ENCODE peak calls at places on chromosomes 2 and 18, in five cellular contexts. U is fibroblast of villous mesenchyme, N is lower lobe of right lung, C is breast epithelium, K is upper lobe of right lung. F is an unnamed sample.

GRCh38 chr2:186126181-186126580 is 359.9 kb upstream of the ZC3H15 start:
- DNase-seq in U (no peak), N (no peak), C (no peak), K (no peak), F (no peak)

GRCh38 chr2:134359367-134360081 is 105.7 kb downstream of the MGAT5 start:
- DNase-seq in U (peak; percentile 92), N (peak; percentile 47), C (no peak), K (peak; percentile 70), F (no peak)

GRCh38 chr2:70828914-70829824 is 6.4 kb downstream of the CD207 start:
- DNase-seq in U (no peak), N (no peak), C (no peak), K (peak; percentile 15), F (no peak)

GRCh38 chr2:72780483-72780882 is 45.4 kb downstream of the EXOC6B start:
- DNase-seq in U (peak; percentile 68), N (no peak), C (no peak), K (no peak), F (peak; percentile 50)

GRCh38 chr2:229300814-229301213 is 29.7 kb upstream of the PID1 start:
- DNase-seq in U (peak; percentile 17), N (no peak), C (no peak), K (no peak), F (no peak)

GRCh38 chr18:4510709-4511108 is 55.6 kb upstream of the DLGAP1 start:
- DNase-seq in U (no peak), N (no peak), C (no peak), K (no peak), F (no peak)

GRCh38 chr18:13548944-13549878 is 177.1 kb downstream of the FAM210A start:
- DNase-seq in U (no peak), N (no peak), C (no peak), K (no peak), F (no peak)

GRCh38 chr2:64606495-64607363 is 47.0 kb downstream of the SERTAD2 start:
- DNase-seq in U (peak; percentile 76), N (peak; percentile 91), C (peak; percentile 71), K (peak; percentile 88), F (no peak)

GRCh38 chr2:151111599-151112278 is 149.9 kb downstream of the RBM43 start:
- DNase-seq in U (peak; percentile 62), N (no peak), C (no peak), K (no peak), F (peak; percentile 83)

GRCh38 chr2:71675296-71675695 is 221.9 kb downstream of the DYSF start:
- DNase-seq in U (no peak), N (peak; percentile 89), C (no peak), K (peak; percentile 90), F (no peak)

GRCh38 chr18:907171-907879 is 2.7 kb downstream of the ADCYAP1 start:
- DNase-seq in U (no peak), N (peak; percentile 46), C (no peak), K (peak; percentile 61), F (no peak)

GRCh38 chr2:240786355-240786841 is 33.6 kb downstream of the KIF1A start:
- DNase-seq in U (no peak), N (peak; percentile 23), C (no peak), K (no peak), F (no peak)

GRCh38 chr2:145501920-145502319 is 982.0 kb upstream of the ZEB2 start:
- DNase-seq in U (no peak), N (no peak), C (no peak), K (no peak), F (no peak)

GRCh38 chr2:222518570-222519381 is 94.4 kb downstream of the SGPP2 start:
- DNase-seq in U (peak; percentile 26), N (no peak), C (no peak), K (no peak), F (peak; percentile 69)

GRCh38 chr2:114937366-114937930 is 495.0 kb downstream of the DPP10 start:
- DNase-seq in U (no peak), N (no peak), C (no peak), K (no peak), F (no peak)

GRCh38 chr2:1162768-1163584 is 212.3 kb downstream of the SNTG2 start:
- DNase-seq in U (no peak), N (no peak), C (no peak), K (no peak), F (peak; percentile 25)

GRCh38 chr2:235113854-235114253 is 162.0 kb downstream of the SH3BP4 start:
- DNase-seq in U (no peak), N (no peak), C (no peak), K (no peak), F (no peak)

GRCh38 chr2:235112365-235112764 is 160.5 kb downstream of the SH3BP4 start:
- DNase-seq in U (no peak), N (no peak), C (no peak), K (no peak), F (no peak)

GRCh38 chr2:235116885-235117492 is 165.2 kb downstream of the SH3BP4 start:
- DNase-seq in U (peak; percentile 65), N (no peak), C (no peak), K (no peak), F (peak; percentile 67)
- TF ChIP-seq CTCF in U (peak; percentile 60), N (peak; percentile 71), C (peak; percentile 78), K (peak; percentile 70), F (peak; percentile 48)

DNA sequence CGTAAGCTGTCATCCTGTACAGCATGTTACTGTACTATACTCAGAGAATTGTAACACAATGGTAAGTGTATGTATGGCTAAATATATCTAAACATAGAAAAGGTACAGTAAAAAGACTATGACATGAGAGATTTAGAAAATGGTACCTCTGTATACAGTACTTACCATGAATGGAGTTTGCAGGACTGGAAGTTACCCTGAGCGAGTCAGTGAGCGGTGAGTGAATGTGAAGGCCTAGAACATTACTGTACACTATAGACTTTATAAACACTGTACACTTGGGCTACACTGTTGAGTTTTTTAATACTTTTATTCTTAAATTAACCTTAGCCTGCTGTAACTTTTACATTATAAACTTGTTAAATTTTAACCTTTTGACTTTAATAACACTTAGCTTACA is 1.5 kb downstream of the DDX18 start:
- DNase-seq in U (no peak), N (no peak), C (no peak), K (no peak), F (no peak)
- H3K4me3 ChIP-seq in U (no peak overlapping the region), N (peak overlapping the region; percentile 90), C (no peak overlapping the region), K (peak overlapping the region; percentile 92), F (no peak overlapping the region)

DNA sequence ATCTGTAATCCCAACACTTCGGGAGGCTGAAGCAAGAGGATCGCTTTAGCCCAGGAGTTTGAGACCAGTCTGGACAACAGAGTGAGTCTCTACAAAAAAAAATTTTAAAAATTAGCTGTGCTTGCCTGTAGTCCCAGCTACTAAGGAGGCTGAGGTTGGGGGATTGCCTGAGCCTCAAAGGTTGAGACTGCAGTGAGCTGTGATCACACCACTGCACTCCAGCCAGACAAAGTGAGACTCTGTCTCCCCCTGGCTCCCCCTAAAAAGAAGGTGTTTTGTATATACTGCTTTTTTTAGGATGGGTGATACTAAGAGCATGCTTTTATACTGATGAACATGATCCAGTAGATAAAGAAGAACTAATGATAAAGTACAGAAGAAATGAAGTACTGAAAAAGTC is 145.0 kb downstream of the BAZ2B start:
- DNase-seq in U (no peak), N (no peak), C (no peak), K (no peak), F (no peak)
- TF ChIP-seq CTCF in U (no peak), N (no peak), C (no peak), K (no peak), F (no peak)

GRCh38 chr2:237790353-237790752 is 8.2 kb upstream of the RBM44 start:
- DNase-seq in U (peak; percentile 39), N (no peak), C (no peak), K (no peak), F (peak; percentile 49)
- H3K4me3 ChIP-seq in U (no peak overlapping the region), N (no peak overlapping the region), C (no peak overlapping the region), K (no peak overlapping the region), F (no peak overlapping the region)